ENCODE peak calls at places on chromosomes 3 and 15, in six cellular contexts. C is ovary, S is body of pancreas, P is RWPE2, F is BE2C, V is left ventricle myocardium inferior. I is an unnamed sample.

GRCh38 chr3:170355738-170356595 is 1.5 kb upstream of the SKIL start:
- DNase-seq in C (peak; percentile 64), V (peak; percentile 54), S (peak; percentile 64), P (no peak), F (peak; percentile 44), I (peak; percentile 70)

GRCh38 chr3:156908398-156908797 is 82.2 kb downstream of the LEKR1 start:
- DNase-seq in P (no peak), S (no peak), C (no peak), V (no peak), F (no peak), I (no peak)

GRCh38 chr3:61009025-61009424 is 242.2 kb downstream of the FHIT start:
- DNase-seq in F (no peak), P (no peak), V (no peak), S (no peak), C (no peak), I (no peak)

GRCh38 chr3:30614943-30615342 is 8.5 kb downstream of the TGFBR2 start:
- DNase-seq in S (no peak), F (no peak), P (no peak), V (no peak), C (no peak), I (no peak)

GRCh38 chr3:140007946-140008692 is 73.1 kb downstream of the CLSTN2 start:
- DNase-seq in V (no peak), F (peak; percentile 45), S (no peak), P (no peak), C (no peak), I (no peak)

GRCh38 chr3:156253150-156253549 is 132.8 kb downstream of the KCNAB1 start:
- DNase-seq in C (no peak), V (no peak), F (no peak), P (no peak), S (no peak), I (no peak)

GRCh38 chr3:98514948-98515347 is 7.8 kb downstream of the CLDND1 start:
- DNase-seq in V (no peak), S (no peak), C (no peak), P (no peak), F (no peak), I (no peak)

GRCh38 chr3:183699238-183699947 is 1.8 kb downstream of the YEATS2 start:
- DNase-seq in F (no peak), P (no peak), S (no peak), C (no peak), V (no peak), I (no peak)

GRCh38 chr15:33211409-33211808 is 16.9 kb upstream of the FMN1 start:
- DNase-seq in F (peak; percentile 93), S (peak; percentile 36), C (no peak), P (no peak), V (no peak), I (peak; percentile 24)

GRCh38 chr3:139554628-139555027 is 15.1 kb upstream of the RBP1 start:
- DNase-seq in V (no peak), S (no peak), P (no peak), C (no peak), F (no peak), I (no peak)

GRCh38 chr3:115986555-115987207 is 363.4 kb downstream of the GAP43 start:
- DNase-seq in C (no peak), S (no peak), F (peak; percentile 45), V (no peak), P (no peak), I (no peak)

GRCh38 chr3:12180218-12180617 is 21.5 kb upstream of the TIMP4 start:
- DNase-seq in C (peak; percentile 43), S (peak; percentile 63), P (no peak), F (peak; percentile 66), V (peak; percentile 49), I (peak; percentile 78)

GRCh38 chr3:87595798-87596197 is 319.4 kb upstream of the POU1F1 start:
- DNase-seq in P (no peak), C (no peak), S (no peak), V (no peak), F (no peak), I (no peak)

GRCh38 chr15:96353931-96354730 is 23.6 kb downstream of the NR2F2 start:
- DNase-seq in P (peak; percentile 63), S (peak; percentile 29), F (no peak), V (peak; percentile 71), C (peak; percentile 84), I (peak; percentile 59)

DNA sequence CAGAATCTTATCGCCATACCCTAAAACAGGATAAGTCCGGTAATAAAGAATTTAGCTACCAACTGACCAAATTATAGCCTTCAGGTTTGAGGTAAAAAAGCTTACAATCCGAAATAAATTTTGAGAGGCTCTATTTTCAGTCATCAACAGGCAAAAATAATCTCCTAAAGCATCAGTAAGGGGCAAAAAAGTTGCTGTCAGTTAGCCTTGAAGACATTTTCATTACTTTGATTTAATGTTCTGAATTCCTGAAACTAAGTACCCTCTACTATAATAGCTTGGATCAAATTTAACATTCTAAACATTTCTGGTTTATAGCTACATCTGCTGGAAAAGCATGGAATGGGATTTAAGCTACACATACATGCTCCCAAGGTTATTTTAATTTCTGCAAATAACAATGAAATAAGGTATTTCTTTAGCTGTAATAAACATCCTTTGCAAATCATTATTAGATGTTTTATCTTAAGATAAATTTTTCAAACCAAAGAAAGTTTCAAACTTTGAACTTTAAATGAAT is 245.5 kb downstream of the ULK4 start:
- DNase-seq in V (no peak), P (no peak), C (no peak), F (no peak), S (no peak), I (no peak)
- TF ChIP-seq CTCF in V (peak; percentile 51), P (peak; percentile 41), C (peak; percentile 40), F (peak; percentile 25), S (peak; percentile 47), I (peak; percentile 17)

GRCh38 chr3:189688296-189688695 is 57.1 kb downstream of the TP63 start:
- DNase-seq in F (no peak), S (no peak), V (no peak), C (no peak), P (no peak), I (no peak)
- H3K4me1 ChIP-seq in F (no peaks in the 10 kb centered on the region), S (no peaks in the 10 kb centered on the region), V (no peaks in the 10 kb centered on the region), C (no peaks in the 10 kb centered on the region), P (peaks cover 11% of the 10 kb centered on the region), I (no peaks in the 10 kb centered on the region)

GRCh38 chr3:111676177-111677021 is 81.3 kb upstream of the ZBED2 start:
- DNase-seq in C (no peak), P (peak; percentile 89), F (no peak), V (no peak), S (peak; percentile 26), I (no peak)
- H3K4me3 ChIP-seq in C (no peak overlapping the region), P (peak overlapping the region; percentile 44), F (no peak overlapping the region), V (no peak overlapping the region), S (no peak overlapping the region), I (peak overlapping the region; percentile 70)

GRCh38 chr3:179288845-179289244 is 34.0 kb upstream of the ZNF639 start:
- DNase-seq in C (no peak), F (no peak), S (no peak), V (no peak), P (no peak), I (no peak)
- TF ChIP-seq CTCF in C (no peak), F (no peak), S (no peak), V (no peak), P (no peak), I (no peak)

GRCh38 chr3:10437272-10437994 is 68.0 kb downstream of the ATP2B2 start:
- DNase-seq in P (no peak), F (no peak), S (no peak), C (no peak), V (no peak), I (no peak)
- H3K4me1 ChIP-seq in P (no peaks in the 10 kb centered on the region), F (no peaks in the 10 kb centered on the region), S (no peaks in the 10 kb centered on the region), C (no peaks in the 10 kb centered on the region), V (peaks cover 9% of the 10 kb centered on the region), I (peaks cover 7% of the 10 kb centered on the region)

DNA sequence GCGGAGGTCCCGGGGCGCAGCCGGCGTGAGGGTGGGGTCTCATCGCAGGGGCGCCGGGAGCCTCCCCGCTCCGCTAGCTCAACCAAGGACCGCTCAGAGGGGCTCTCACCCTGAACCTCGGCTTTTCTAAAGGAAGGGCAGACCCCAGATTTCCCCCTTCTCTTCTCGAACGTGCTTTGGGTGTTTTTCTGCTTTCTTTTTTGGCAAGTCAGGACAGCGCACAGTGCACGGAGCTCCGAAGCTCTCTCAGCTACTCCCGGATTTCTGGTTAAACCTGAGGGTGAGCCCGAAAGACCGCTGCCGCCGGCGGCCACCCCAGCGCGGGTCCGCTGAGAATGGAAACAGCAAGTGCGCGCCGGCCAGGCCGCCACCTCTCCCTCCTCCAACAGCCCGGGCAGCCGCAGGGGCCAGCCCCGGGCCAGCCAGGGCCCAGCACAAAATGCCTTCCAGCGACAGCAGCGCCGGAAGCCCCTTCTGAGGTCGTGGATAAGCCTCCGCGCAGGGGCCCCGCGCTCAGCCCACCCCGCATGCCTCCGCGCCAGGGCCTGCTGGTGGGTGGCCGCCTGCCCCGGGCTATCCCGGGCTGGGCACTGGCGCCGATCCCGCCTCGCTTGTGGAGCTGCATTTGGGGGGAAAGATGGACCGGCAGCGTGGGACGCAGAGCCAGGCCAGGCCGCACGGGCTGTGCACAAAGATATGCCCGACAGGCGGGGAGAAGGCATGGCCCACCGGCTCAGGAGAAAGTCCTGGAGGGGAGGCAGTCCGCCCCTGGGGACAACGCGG is 8.2 kb upstream of the OCA2 start:
- DNase-seq in S (peak; percentile 16), F (no peak), P (peak; percentile 66), C (no peak), V (peak; percentile 8), I (peak; percentile 21)
- H3K4me3 ChIP-seq in S (no peak overlapping the region), F (no peak overlapping the region), P (peak overlapping the region; percentile 25), C (peak overlapping the region; percentile 44), V (peak overlapping the region; percentile 76), I (peak overlapping the region; percentile 60)

GRCh38 chr3:71210257-71211002 is 373.1 kb downstream of the FOXP1 start:
- DNase-seq in F (no peak), V (no peak), P (no peak), C (no peak), S (peak; percentile 38), I (no peak)
- TF ChIP-seq CTCF in F (no peak), V (no peak), P (no peak), C (peak; percentile 71), S (peak; percentile 26), I (no peak)

GRCh38 chr15:88994286-88994685 is 81.1 kb upstream of the MFGE8 start:
- DNase-seq in V (no peak), F (no peak), C (no peak), P (no peak), S (no peak), I (no peak)

GRCh38 chr15:88992912-88993376 is 79.8 kb upstream of the MFGE8 start:
- DNase-seq in F (no peak), V (no peak), C (no peak), P (no peak), S (no peak), I (no peak)

GRCh38 chr15:88992216-88992615 is 79.0 kb upstream of the MFGE8 start:
- DNase-seq in V (no peak), C (no peak), S (no peak), F (no peak), P (no peak), I (no peak)

GRCh38 chr15:88995449-88995848 is 82.3 kb upstream of the MFGE8 start:
- DNase-seq in C (no peak), S (no peak), V (no peak), P (no peak), F (no peak), I (no peak)

DNA sequence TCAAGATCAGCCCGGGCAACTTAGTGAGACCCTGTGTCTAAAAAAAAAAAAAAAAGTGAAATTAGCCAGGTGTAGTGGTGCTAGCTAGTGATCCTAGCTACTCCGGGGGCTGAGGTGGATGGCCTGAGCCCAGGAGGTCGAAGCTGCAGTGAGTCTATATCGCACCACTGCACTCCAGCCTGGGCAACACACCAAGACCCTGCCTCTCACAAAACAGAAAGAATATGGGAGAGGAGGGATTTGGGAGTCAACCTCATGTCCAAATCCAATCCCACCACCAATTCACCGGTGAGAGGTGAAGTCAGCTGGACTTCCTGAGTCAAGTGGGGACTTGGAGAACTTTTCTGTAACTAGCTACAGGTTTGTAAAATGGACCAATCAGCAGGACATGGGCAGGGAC is 80.5 kb upstream of the MFGE8 start:
- DNase-seq in P (no peak), F (no peak), C (no peak), V (no peak), S (no peak), I (no peak)
- H3K4me1 ChIP-seq in P (peaks cover 7% of the 10 kb centered on the region), F (no peaks in the 10 kb centered on the region), C (no peaks in the 10 kb centered on the region), V (no peaks in the 10 kb centered on the region), S (no peaks in the 10 kb centered on the region), I (no peaks in the 10 kb centered on the region)

I was measured in heart left ventricle.